ENCODE peak calls at places on chromosomes 16 and 17, in eight cellular contexts. W, C, U, F, O, N, T and G are unnamed samples.

GRCh38 chr17:18246109-18246725 is 12.3 kb downstream of the FLII start:
- DNase-seq in N (no peak), O (no peak), T (no peak), U (no peak), C (no peak), W (no peak), F (no peak), G (no peak)

GRCh38 chr16:78184554-78185183 is 85.2 kb downstream of the WWOX start:
- DNase-seq in U (peak), N (no peak), W (peak), F (peak), T (no peak), C (no peak), O (no peak), G (no peak)

GRCh38 chr17:59878624-59879023 is 14.1 kb downstream of the TUBD1 start:
- DNase-seq in T (no peak), C (no peak), N (no peak), O (no peak), F (no peak), U (no peak), W (no peak), G (no peak)

GRCh38 chr17:3527896-3528603 is 29.6 kb downstream of the TRPV3 start:
- DNase-seq in W (no peak), T (no peak), F (no peak), C (peak), O (no peak), N (no peak), U (no peak), G (no peak)

GRCh38 chr16:46830417-46830901 is 521 bp downstream of the C16orf87 start:
- DNase-seq in O (peak), W (peak), U (no peak), N (no peak), C (peak), F (peak), T (no peak), G (peak)

GRCh38 chr16:56101480-56101879 is 89.8 kb upstream of the GNAO1 start:
- DNase-seq in C (no peak), W (no peak), T (no peak), O (no peak), U (no peak), F (no peak), N (no peak), G (no peak)

GRCh38 chr17:74712756-74713155 is at the start of gene CD300LF:
- DNase-seq in U (no peak), N (peak), O (peak), F (no peak), W (no peak), C (no peak), T (no peak), G (no peak)

GRCh38 chr17:79956853-79957252 is 78.8 kb downstream of the TBC1D16 start:
- DNase-seq in C (no peak), O (peak), T (no peak), U (no peak), N (no peak), F (no peak), W (no peak), G (no peak)

GRCh38 chr17:41392278-41392677 is 5.1 kb downstream of the KRT31 start:
- DNase-seq in O (peak), C (no peak), U (no peak), F (peak), N (no peak), T (no peak), W (no peak), G (no peak)

GRCh38 chr16:76164970-76165558 is 112.1 kb upstream of the CNTNAP4 start:
- DNase-seq in N (no peak), W (no peak), C (no peak), O (no peak), U (no peak), F (no peak), T (no peak), G (no peak)
- TF ChIP-seq CTCF in N (no peak), W (no peak), C (no peak), O (no peak), U (no peak), F (no peak), T (no peak), G (no peak)

GRCh38 chr17:21108651-21109050 is 18.1 kb upstream of the DHRS7B start:
- DNase-seq in T (no peak), W (no peak), U (no peak), O (no peak), F (no peak), N (no peak), C (no peak), G (no peak)

GRCh38 chr17:21098934-21099687 is 27.7 kb upstream of the DHRS7B start:
- DNase-seq in N (peak), O (peak), C (peak), T (no peak), W (peak), F (peak), U (peak), G (peak)

GRCh38 chr17:21106316-21106715 is 20.4 kb upstream of the DHRS7B start:
- DNase-seq in W (no peak), F (no peak), C (no peak), T (no peak), U (no peak), O (no peak), N (no peak), G (no peak)

GRCh38 chr17:21104608-21105007 is 22.2 kb upstream of the DHRS7B start:
- DNase-seq in F (no peak), T (no peak), N (no peak), W (no peak), C (no peak), U (no peak), O (no peak), G (no peak)

DNA sequence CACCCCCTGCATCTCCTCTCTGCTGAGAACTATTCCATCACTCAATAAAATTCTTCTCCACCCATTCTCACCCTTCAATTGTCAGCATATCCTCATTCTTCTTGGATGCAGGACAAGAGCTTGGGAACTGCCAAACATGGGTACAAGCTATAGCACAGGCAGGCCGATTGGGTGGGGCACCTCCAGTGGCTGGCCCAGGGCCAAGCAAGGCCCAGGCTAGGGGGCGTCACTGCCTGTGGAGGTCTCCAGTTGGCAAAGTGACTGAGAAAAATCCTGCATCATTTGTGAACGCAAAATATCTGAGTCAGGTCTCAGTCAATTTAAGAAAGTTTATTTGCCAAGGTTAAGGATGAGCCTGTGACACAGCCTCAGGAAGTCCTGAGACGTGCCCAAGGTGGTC is 21.7 kb upstream of the DHRS7B start:
- DNase-seq in F (no peak), O (no peak), U (no peak), N (no peak), W (no peak), C (no peak), T (no peak), G (no peak)
- TF ChIP-seq CTCF in F (no peak), O (no peak), U (no peak), N (no peak), W (no peak), C (no peak), T (no peak), G (no peak)

GRCh38 chr16:7021653-7022275 is 310.9 kb upstream of the RBFOX1 start:
- DNase-seq in W (no peak), C (no peak), N (no peak), O (no peak), U (no peak), F (no peak), T (no peak), G (no peak)

GRCh38 chr16:7026639-7027038 is 306.0 kb upstream of the RBFOX1 start:
- DNase-seq in C (no peak), U (no peak), T (no peak), W (no peak), F (no peak), N (no peak), O (no peak), G (no peak)

DNA sequence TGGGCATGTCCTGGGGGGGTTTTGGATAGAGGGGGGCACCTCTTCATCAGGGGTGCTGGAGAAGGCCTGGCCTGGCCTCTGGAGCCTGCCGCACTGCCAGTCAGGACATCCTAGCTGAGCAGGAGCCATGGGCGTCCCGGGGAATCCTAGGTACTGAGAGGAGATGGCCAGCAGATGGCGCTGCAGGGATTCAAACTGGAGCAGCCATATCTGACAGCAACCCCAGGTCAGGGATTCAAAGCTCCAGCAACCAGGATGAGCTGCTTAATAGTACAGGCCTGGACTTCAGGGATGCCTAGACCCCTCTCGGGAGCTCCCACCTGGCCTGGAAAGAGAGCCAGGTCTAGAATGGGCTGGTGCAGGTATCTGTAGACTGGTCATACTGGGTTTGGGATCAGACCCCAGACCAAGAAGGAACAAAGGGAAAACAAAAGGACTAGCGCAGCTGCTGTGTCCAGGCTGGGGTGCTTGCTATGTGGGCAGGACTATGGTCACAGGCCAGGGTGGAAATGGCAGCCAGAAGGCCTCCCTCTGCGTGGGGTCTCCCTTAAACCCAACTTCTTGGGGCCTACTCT is 306.9 kb upstream of the RBFOX1 start:
- DNase-seq in T (no peak), O (peak), W (peak), F (no peak), C (no peak), U (no peak), N (peak), G (peak)
- TF ChIP-seq CTCF in T (peak), O (peak), W (peak), F (peak), C (peak), U (no peak), N (no peak), G (peak)

DNA sequence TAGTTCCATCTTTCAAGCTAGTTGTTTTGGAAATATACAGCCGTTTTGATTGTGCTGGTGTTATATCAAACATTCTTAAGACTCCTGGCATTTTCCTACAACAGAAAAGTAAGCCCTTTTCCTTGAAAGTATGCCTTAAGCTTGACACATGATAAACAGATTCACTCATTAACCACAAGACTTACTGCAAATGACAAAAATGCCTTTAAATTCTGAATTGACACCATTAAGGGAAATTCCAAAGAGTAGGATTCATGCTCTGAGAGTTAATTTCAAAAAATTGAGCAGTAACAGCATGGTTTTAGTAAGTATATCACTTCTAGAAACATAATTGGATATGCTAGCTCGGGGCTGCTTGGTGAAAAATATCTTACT is 8.5 kb upstream of the PHAF1 start:
- DNase-seq in T (no peak), O (no peak), C (no peak), W (no peak), N (no peak), U (no peak), F (peak), G (no peak)
- TF ChIP-seq CTCF in T (no peak), O (no peak), C (no peak), W (no peak), N (no peak), U (no peak), F (no peak), G (no peak)

DNA sequence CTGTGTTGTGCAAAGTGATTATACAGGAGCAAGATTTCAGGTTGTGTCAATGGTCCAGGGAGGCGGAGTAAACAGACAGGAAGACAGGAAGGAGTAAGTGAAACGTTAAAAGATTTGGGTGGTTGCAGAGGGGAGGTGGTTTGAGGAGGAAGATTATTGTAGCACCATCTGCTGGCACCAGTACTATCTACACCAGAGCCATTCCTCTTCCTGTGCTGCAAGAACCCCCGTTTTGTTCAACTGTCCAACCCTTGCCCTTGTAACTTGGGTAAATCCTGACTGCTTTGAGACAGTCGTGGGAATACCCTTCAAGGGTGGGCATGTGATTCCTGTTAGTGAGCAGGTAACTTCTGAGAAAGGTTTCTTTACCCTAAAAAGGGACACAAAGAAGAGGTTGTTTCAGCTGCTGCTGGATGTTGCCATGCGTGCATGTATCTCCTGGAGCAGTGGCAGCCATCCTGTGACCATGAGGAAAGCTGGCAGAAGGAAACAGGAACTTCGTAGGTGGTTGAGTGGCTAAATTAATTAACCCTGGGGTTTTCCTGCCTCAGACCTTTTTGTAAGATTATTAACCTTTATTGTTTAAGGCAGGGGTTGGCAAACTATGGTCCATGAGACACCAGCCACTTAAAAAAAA is 124.1 kb downstream of the PRKCA start:
- DNase-seq in W (peak), N (no peak), F (no peak), T (no peak), U (no peak), O (no peak), C (peak), G (peak)
- TF ChIP-seq CTCF in W (peak), N (no peak), F (peak), T (no peak), U (peak), O (no peak), C (peak), G (peak)

GRCh38 chr16:50388491-50388890 is 19.7 kb upstream of the BRD7 start:
- DNase-seq in U (no peak), N (no peak), F (no peak), O (no peak), W (no peak), T (no peak), C (no peak), G (no peak)
- TF ChIP-seq CTCF in U (no peak), N (no peak), F (no peak), O (no peak), W (no peak), T (no peak), C (no peak), G (no peak)

DNA sequence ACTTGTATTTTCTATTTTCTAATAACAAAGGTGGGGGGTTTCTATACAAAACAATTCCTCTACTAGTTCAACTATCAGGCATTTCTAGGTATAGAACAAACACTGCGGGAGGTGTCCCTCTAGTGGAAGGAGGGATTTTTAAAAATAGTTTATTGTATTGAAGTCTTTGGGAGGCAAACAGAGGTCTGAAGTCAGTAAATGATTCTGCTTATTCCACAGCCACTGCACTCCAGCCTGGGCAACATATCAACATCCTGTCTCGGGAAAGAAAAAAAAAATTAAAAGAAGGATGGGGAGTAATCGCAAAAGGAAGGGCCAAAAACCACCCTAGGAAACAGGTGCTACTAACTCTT is 648 bp upstream of the ERCC4 start:
- DNase-seq in C (peak), F (peak), T (no peak), O (peak), W (no peak), U (no peak), N (no peak), G (peak)
- TF ChIP-seq CTCF in C (peak), F (peak), T (no peak), O (no peak), W (no peak), U (peak), N (no peak), G (no peak)

GRCh38 chr17:82129095-82129494 is 31.1 kb upstream of the FASN start:
- DNase-seq in W (no peak), U (no peak), C (no peak), N (no peak), F (no peak), O (no peak), T (no peak), G (no peak)
- TF ChIP-seq CTCF in W (no peak), U (peak), C (peak), N (no peak), F (no peak), O (no peak), T (no peak), G (no peak)

DNA sequence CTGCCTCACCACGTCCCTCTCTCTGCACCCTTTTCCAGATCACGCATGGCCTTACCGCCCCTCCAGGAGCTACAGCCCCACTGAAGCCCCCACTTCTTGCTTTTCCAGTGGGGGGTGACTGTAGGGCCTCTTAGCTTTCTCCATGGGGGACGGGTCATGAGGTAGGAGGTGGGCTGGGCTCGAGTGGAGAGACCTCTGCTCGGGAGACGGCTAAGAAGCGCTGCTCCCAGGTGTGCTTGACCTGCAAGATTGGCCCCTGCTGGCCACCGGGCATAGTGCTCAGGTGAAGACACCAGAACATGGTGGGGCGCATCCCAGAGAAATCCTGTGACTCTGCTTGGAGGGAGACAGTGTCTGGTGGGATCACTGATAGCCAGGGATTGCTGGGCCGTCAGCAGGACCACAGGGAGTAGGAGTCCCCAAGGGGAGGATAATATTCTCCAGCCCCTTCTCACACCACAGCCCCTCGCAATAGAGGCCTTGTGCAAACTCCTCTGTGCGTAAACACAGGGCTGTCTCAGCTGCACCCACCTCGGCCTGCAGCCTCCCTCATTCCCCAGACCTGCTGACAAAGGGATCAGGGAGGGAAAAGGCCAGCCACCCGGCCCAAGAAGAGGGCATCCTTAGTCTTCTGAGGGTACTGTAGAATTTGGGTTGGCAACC is 8.9 kb upstream of the GALK1 start:
- DNase-seq in F (no peak), C (no peak), N (no peak), W (no peak), O (peak), U (no peak), T (no peak), G (no peak)
- TF ChIP-seq CTCF in F (no peak), C (no peak), N (no peak), W (no peak), O (no peak), U (no peak), T (no peak), G (no peak)

GRCh38 chr16:72664122-72664479 is 383.8 kb downstream of the ZFHX3 start:
- DNase-seq in O (no peak), T (no peak), F (no peak), W (no peak), U (no peak), C (peak), N (no peak), G (peak)

GRCh38 chr16:72658888-72659717 is 388.8 kb downstream of the ZFHX3 start:
- DNase-seq in C (peak), F (peak), U (no peak), O (no peak), W (no peak), T (no peak), N (no peak), G (no peak)

GRCh38 chr16:72666267-72666666 is 381.7 kb downstream of the ZFHX3 start:
- DNase-seq in U (no peak), O (no peak), F (peak), W (no peak), N (no peak), C (peak), T (no peak), G (peak)

GRCh38 chr16:72664480-72665408 is 383.2 kb downstream of the ZFHX3 start:
- DNase-seq in T (peak), C (peak), O (peak), N (peak), W (peak), U (peak), F (peak), G (peak)
- TF ChIP-seq CTCF in T (no peak), C (no peak), O (peak), N (peak), W (no peak), U (no peak), F (no peak), G (no peak)